ENCODE peak calls at places on chromosomes 3 and 15, in nine cellular contexts. O is testis; U is Panc1; L is pons; E is NCI-H1694; W is NCI-H1436; X is thoracic aorta; H is body of pancreas; R is effector memory CD4-positive, alpha-beta T cell. C is an unnamed sample.
A peak's percentile ranks its signal among the peaks of the same experiment; 100 is the strongest.

GRCh38 chr3:103052236-103052830 is 617.5 kb downstream of the ZPLD1 start:
- DNase-seq in X (no peak), R (no peak), H (peak; percentile 13), O (peak; percentile 33), E (no peak), L (peak; percentile 79), W (no peak), U (no peak), C (peak; percentile 81)

GRCh38 chr3:128167973-128168674 is 14.8 kb downstream of the EEFSEC start:
- DNase-seq in X (no peak), W (no peak), L (no peak), H (no peak), O (no peak), R (no peak), U (no peak), E (no peak), C (no peak)

GRCh38 chr15:42721016-42721415 is 15.9 kb downstream of the CDAN1 start:
- DNase-seq in O (no peak), E (no peak), R (no peak), H (no peak), W (no peak), X (no peak), L (no peak), U (no peak), C (no peak)

GRCh38 chr3:20682573-20682972 is 496.6 kb upstream of the SGO1 start:
- DNase-seq in L (no peak), H (no peak), X (no peak), E (no peak), O (no peak), W (no peak), U (no peak), R (no peak), C (no peak)

GRCh38 chr15:67244966-67245478 is 9.4 kb downstream of the AAGAB start:
- DNase-seq in O (no peak), E (no peak), X (no peak), R (no peak), H (no peak), L (no peak), W (no peak), U (no peak), C (no peak)

GRCh38 chr3:197463279-197463678 is 92.5 kb downstream of the BDH1 start:
- DNase-seq in U (no peak), H (no peak), E (no peak), R (no peak), O (no peak), X (no peak), L (no peak), W (no peak), C (no peak)

GRCh38 chr15:52069559-52069958 is 43.0 kb downstream of the BCL2L10 start:
- DNase-seq in O (no peak), H (no peak), R (no peak), L (no peak), U (no peak), E (no peak), W (no peak), X (no peak), C (no peak)

GRCh38 chr15:42157981-42158765 is 1.7 kb upstream of the PLA2G4F start:
- DNase-seq in R (no peak), X (no peak), L (no peak), O (no peak), W (no peak), H (no peak), E (no peak), U (no peak), C (peak; percentile 74)

GRCh38 chr3:52843116-52843865 is 8.5 kb upstream of the MUSTN1 start:
- DNase-seq in L (no peak), W (no peak), H (no peak), U (no peak), E (no peak), O (no peak), X (no peak), R (no peak), C (no peak)

GRCh38 chr3:64023861-64024223 is 548 bp upstream of the PSMD6 start:
- DNase-seq in R (no peak), O (no peak), U (no peak), E (no peak), H (no peak), L (no peak), X (no peak), W (no peak), C (no peak)

GRCh38 chr3:126394179-126394976 is at the start of gene CFAP100:
- DNase-seq in X (no peak), L (no peak), H (no peak), O (peak; percentile 65), U (no peak), W (peak; percentile 66), E (no peak), R (no peak), C (peak; percentile 49)

GRCh38 chr3:72288955-72289707 is 504.2 kb upstream of the PROK2 start:
- DNase-seq in H (peak; percentile 27), U (no peak), R (no peak), L (peak; percentile 89), E (no peak), X (no peak), O (peak; percentile 82), W (no peak), C (no peak)

C was measured in adrenal gland.